ENCODE peak calls at places on chromosomes 4 and X, in four cellular contexts. W is progenitor cell of endocrine pancreas, Y is natural killer cell, T is heart left ventricle. S is an unnamed sample.

GRCh38 chr4:149173241-149174013 is 642.2 kb downstream of the IQCM start:
- DNase-seq in W (no peak), T (no peak), Y (no peak), S (no peak)

GRCh38 chr4:55560096-55560495 is 13.4 kb upstream of the CLOCK start:
- DNase-seq in Y (no peak), T (no peak), W (no peak), S (no peak)

GRCh38 chr4:17494258-17494657 is 17.6 kb downstream of the QDPR start:
- DNase-seq in T (no peak), W (no peak), Y (no peak), S (no peak)

GRCh38 chr4:155392486-155393184 is 15.9 kb upstream of the MAP9 start:
- DNase-seq in T (no peak), Y (no peak), W (no peak), S (no peak)

GRCh38 chrX:31038585-31039326 is 33.1 kb downstream of the FTHL17 start:
- DNase-seq in W (no peak), Y (no peak), T (peak; percentile 19), S (peak; percentile 32)

GRCh38 chr4:173181769-173182374 is 13.3 kb downstream of the GALNT7 start:
- DNase-seq in T (no peak), W (no peak), Y (no peak), S (no peak)

GRCh38 chr4:109395694-109396093 is 37.9 kb upstream of the SEC24B start:
- DNase-seq in W (no peak), T (no peak), Y (no peak), S (no peak)

GRCh38 chr4:184651899-184652298 is 2.4 kb downstream of the PRIMPOL start:
- DNase-seq in Y (no peak), W (no peak), T (no peak), S (no peak)

GRCh38 chr4:61201562-61202099 is 1.5 kb downstream of the ADGRL3 start:
- DNase-seq in W (peak; percentile 15), T (no peak), Y (no peak), S (peak; percentile 28)

GRCh38 chr4:119873132-119873531 is 193.5 kb downstream of the MAD2L1 start:
- DNase-seq in Y (no peak), T (no peak), W (no peak), S (no peak)

GRCh38 chr4:115292320-115293092 is 179.1 kb upstream of the NDST4 start:
- DNase-seq in T (no peak), Y (no peak), W (no peak), S (no peak)

GRCh38 chrX:76428243-76429130 is 977 bp downstream of the MAGEE1 start:
- DNase-seq in Y (peak; percentile 30), T (peak; percentile 14), W (peak; percentile 10), S (no peak)

GRCh38 chr4:33134366-33134765 is 2414.2 kb downstream of the PCDH7 start:
- DNase-seq in W (no peak), Y (no peak), T (no peak), S (no peak)

GRCh38 chr4:84985952-84986351 is 19.5 kb upstream of the WDFY3 start:
- DNase-seq in Y (no peak), T (no peak), W (no peak), S (no peak)

GRCh38 chr4:154529737-154530136 is 20.5 kb downstream of the PLRG1 start:
- DNase-seq in W (no peak), Y (no peak), T (no peak), S (no peak)

GRCh38 chrX:135463937-135464336 is 42.2 kb downstream of the SMIM10L2A start:
- DNase-seq in Y (no peak), W (no peak), T (no peak), S (no peak)

GRCh38 chr4:57064811-57065711 is 45.1 kb downstream of the IGFBP7 start:
- DNase-seq in T (peak; percentile 61), Y (no peak), W (no peak), S (no peak)

GRCh38 chr4:139082750-139083532 is 67.4 kb downstream of the NOCT start:
- DNase-seq in T (peak; percentile 95), Y (peak; percentile 91), W (peak; percentile 80), S (peak; percentile 80)
- TF ChIP-seq CTCF in T (no peak), Y (no peak), W (no peak), S (no peak)

DNA sequence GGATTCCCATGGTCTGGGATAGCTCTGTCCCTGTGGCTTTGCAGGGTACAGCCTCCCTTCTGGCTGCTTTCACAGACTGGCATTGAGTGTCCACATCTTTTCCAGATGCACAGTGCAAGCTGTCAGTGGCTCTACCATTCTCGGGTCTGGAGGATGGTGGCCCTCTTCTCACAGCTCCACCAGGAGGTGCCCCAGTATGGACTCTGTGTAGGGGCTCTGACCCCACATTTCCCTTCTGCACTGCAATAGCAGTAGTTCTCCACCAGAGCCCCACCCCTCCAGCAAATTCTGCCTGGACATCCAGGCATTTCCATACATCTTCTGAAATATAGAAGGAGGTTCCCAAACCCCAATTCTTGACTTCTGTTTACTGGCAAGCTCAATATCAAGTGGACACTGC is 50.2 kb upstream of the GRID2 start:
- DNase-seq in W (no peak), Y (no peak), T (no peak), S (no peak)
- TF ChIP-seq CTCF in W (no peak), Y (no peak), T (no peak), S (no peak)

DNA sequence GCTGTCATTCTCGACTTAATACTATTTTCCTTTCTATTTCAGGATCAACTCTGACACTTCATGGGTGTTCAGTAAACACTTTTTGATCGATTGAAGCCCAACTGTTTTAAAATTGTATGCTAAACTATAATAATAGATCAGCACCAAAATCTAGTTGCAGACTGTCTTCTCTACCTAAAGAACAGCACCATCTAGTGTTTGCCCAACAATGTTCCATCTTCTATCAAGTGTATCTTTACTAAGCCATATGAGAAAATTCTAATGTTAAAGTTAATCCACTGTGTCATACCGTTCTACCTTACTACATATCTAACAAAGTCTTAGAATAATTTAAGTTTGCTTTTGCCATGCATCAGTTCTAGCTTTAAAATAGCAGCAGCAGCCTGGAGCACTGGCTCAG is 113.0 kb upstream of the PRDX4 start:
- DNase-seq in Y (no peak), W (no peak), T (no peak), S (no peak)
- TF ChIP-seq CTCF in Y (no peak), W (peak; percentile 81), T (peak; percentile 56), S (peak; percentile 85)

GRCh38 chr4:169115897-169116254 is 105.8 kb upstream of the CBR4 start:
- DNase-seq in W (no peak), T (no peak), Y (no peak), S (no peak)
- TF ChIP-seq CTCF in W (no peak), T (no peak), Y (no peak), S (no peak)

DNA sequence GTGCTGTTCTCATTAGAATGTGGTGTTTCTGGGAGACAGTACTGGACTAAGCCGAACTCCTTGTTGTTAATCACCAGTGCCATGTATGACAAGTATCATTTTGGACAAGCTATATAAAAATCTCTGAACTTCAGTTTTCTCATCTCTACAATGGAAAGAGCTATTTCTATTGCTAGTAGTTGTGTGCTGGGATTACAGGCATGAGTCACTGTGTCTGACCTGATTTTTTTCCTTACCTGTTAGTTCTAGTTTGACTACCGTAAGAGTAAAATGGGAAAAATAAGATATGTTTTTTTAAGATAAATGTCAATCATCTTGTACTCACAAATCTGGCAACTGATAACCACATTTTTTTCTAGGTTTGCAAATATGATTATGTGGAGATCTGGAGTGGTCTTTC is 192.3 kb downstream of the TLL1 start:
- DNase-seq in W (no peak), Y (no peak), T (no peak), S (no peak)
- TF ChIP-seq CTCF in W (no peak), Y (no peak), T (no peak), S (no peak)

GRCh38 chrX:78092296-78092695 is 11.8 kb upstream of the PGK1 start:
- DNase-seq in T (no peak), W (no peak), Y (no peak), S (no peak)
- TF ChIP-seq CTCF in T (peak; percentile 8), W (peak; percentile 42), Y (peak; percentile 9), S (peak; percentile 41)